ENCODE peak calls at places on chromosomes 7 and 10, in nine cellular contexts. C is NCI-H1092, H is B cell, U is T-cell, E is vagina, J is NCI-H2081, Q is ecto neural progenitor cell, Z is A549, Y is left lung. K is an unnamed sample.

GRCh38 chr10:99742701-99743100 is 10.7 kb downstream of the CUTC start:
- DNase-seq in C (no peak), H (no peak), U (no peak), E (no peak), J (no peak), Q (no peak), Z (no peak), Y (no peak), K (no peak)

GRCh38 chr10:121519901-121520500 is 78.2 kb downstream of the FGFR2 start:
- DNase-seq in C (no peak), H (no peak), U (no peak), E (no peak), J (no peak), Q (no peak), Z (no peak), Y (no peak), K (no peak)

GRCh38 chr7:80218723-80219122 is 84.1 kb downstream of the GNAI1 start:
- DNase-seq in C (no peak), H (no peak), U (no peak), E (no peak), J (no peak), Q (no peak), Z (peak), Y (no peak), K (no peak)

GRCh38 chr7:21945374-21946227 is at the start of gene CDCA7L:
- DNase-seq in C (peak), H (peak), U (peak), E (no peak), J (peak), Q (peak), Z (peak), Y (peak), K (no peak)

GRCh38 chr10:15084502-15084922 is 4.1 kb downstream of the ACBD7 start:
- DNase-seq in C (no peak), H (no peak), U (no peak), E (no peak), J (no peak), Q (no peak), Z (peak), Y (peak), K (peak)

GRCh38 chr10:112986791-112987190 is 36.7 kb downstream of the TCF7L2 start:
- DNase-seq in C (no peak), H (no peak), U (no peak), E (no peak), J (no peak), Q (no peak), Z (no peak), Y (no peak), K (no peak)

GRCh38 chr7:95412075-95412474 is 15.9 kb upstream of the PON3 start:
- DNase-seq in C (no peak), H (no peak), U (no peak), E (no peak), J (no peak), Q (no peak), Z (no peak), Y (no peak), K (no peak)

GRCh38 chr10:112202561-112203241 is 19.1 kb upstream of the GPAM start:
- DNase-seq in C (no peak), H (no peak), U (no peak), E (no peak), J (no peak), Q (no peak), Z (peak), Y (no peak), K (no peak)

GRCh38 chr10:118482393-118483331 is 112.8 kb downstream of the PRLHR start:
- DNase-seq in C (no peak), H (no peak), U (no peak), E (no peak), J (no peak), Q (no peak), Z (no peak), Y (no peak), K (no peak)

GRCh38 chr10:129028425-129028824 is 438.6 kb upstream of the MGMT start:
- DNase-seq in C (no peak), H (no peak), U (no peak), E (no peak), J (no peak), Q (no peak), Z (no peak), Y (no peak), K (no peak)

GRCh38 chr10:121753726-121754476 is 155.7 kb upstream of the FGFR2 start:
- DNase-seq in C (no peak), H (no peak), U (no peak), E (no peak), J (no peak), Q (no peak), Z (no peak), Y (no peak), K (no peak)

GRCh38 chr10:49751216-49751615 is 10.9 kb downstream of the OGDHL start:
- DNase-seq in C (no peak), H (no peak), U (no peak), E (no peak), J (no peak), Q (no peak), Z (no peak), Y (no peak), K (no peak)

GRCh38 chr7:129536323-129536722 is 34.0 kb downstream of the SMKR1 start:
- DNase-seq in C (no peak), H (no peak), U (no peak), E (no peak), J (no peak), Q (no peak), Z (no peak), Y (no peak), K (no peak)

GRCh38 chr7:120064565-120064964 is 208.4 kb upstream of the KCND2 start:
- DNase-seq in C (no peak), H (no peak), U (no peak), E (no peak), J (no peak), Q (no peak), Z (no peak), Y (no peak), K (no peak)

GRCh38 chr10:74927701-74928100 is 101.3 kb downstream of the KAT6B start:
- DNase-seq in C (no peak), H (no peak), U (no peak), E (no peak), J (no peak), Q (no peak), Z (no peak), Y (no peak), K (no peak)

GRCh38 chr7:135169141-135169935 is 1.2 kb downstream of the CYREN start:
- DNase-seq in C (no peak), H (peak), U (peak), E (no peak), J (peak), Q (no peak), Z (peak), Y (peak), K (no peak)

GRCh38 chr10:111774486-111774885 is 409.1 kb downstream of the GPAM start:
- DNase-seq in C (no peak), H (no peak), U (no peak), E (no peak), J (no peak), Q (no peak), Z (no peak), Y (no peak), K (no peak)

GRCh38 chr7:46566375-46566774 is 645.3 kb upstream of the IGFBP3 start:
- DNase-seq in C (no peak), H (no peak), U (no peak), E (no peak), J (no peak), Q (no peak), Z (no peak), Y (no peak), K (no peak)

GRCh38 chr7:74174606-74175082 is 488 bp downstream of the EIF4H start:
- DNase-seq in C (no peak), H (no peak), U (no peak), E (no peak), J (peak), Q (peak), Z (peak), Y (peak), K (no peak)

GRCh38 chr7:105972276-105972675 is 9.2 kb downstream of the CDHR3 start:
- DNase-seq in C (no peak), H (no peak), U (no peak), E (no peak), J (no peak), Q (no peak), Z (no peak), Y (no peak), K (no peak)

GRCh38 chr10:3787816-3788215 is 2.8 kb upstream of the KLF6 start:
- DNase-seq in C (no peak), H (no peak), U (no peak), E (no peak), J (no peak), Q (no peak), Z (no peak), Y (no peak), K (no peak)

GRCh38 chr10:95289003-95289920 is 1.5 kb downstream of the PDLIM1 start:
- DNase-seq in C (no peak), H (no peak), U (no peak), E (no peak), J (peak), Q (no peak), Z (peak), Y (no peak), K (peak)

GRCh38 chr10:86263209-86263608 is 103.4 kb downstream of the GRID1 start:
- DNase-seq in C (no peak), H (no peak), U (no peak), E (peak), J (no peak), Q (peak), Z (no peak), Y (no peak), K (no peak)

GRCh38 chr7:40199076-40199802 is 64.4 kb downstream of the SUGCT start:
- DNase-seq in C (no peak), H (no peak), U (no peak), E (no peak), J (no peak), Q (no peak), Z (no peak), Y (no peak), K (no peak)

GRCh38 chr7:99864041-99864440 is 12.8 kb downstream of the OR2AE1 start:
- DNase-seq in C (no peak), H (no peak), U (no peak), E (no peak), J (no peak), Q (no peak), Z (no peak), Y (no peak), K (no peak)

GRCh38 chr7:972670-973309 is 2.6 kb downstream of the COX19 start:
- DNase-seq in C (no peak), H (no peak), U (no peak), E (no peak), J (no peak), Q (no peak), Z (no peak), Y (no peak), K (no peak)

GRCh38 chr10:43336641-43337318 is 34.7 kb upstream of the FXYD4 start:
- DNase-seq in C (no peak), H (no peak), U (no peak), E (no peak), J (no peak), Q (no peak), Z (peak), Y (no peak), K (no peak)

GRCh38 chr10:80196270-80196949 is 8.9 kb downstream of the ANXA11 start:
- DNase-seq in C (no peak), H (peak), U (peak), E (no peak), J (peak), Q (no peak), Z (no peak), Y (peak), K (no peak)

GRCh38 chr7:142587578-142588191 is 161.6 kb upstream of the PRSS1 start:
- DNase-seq in C (no peak), H (peak), U (no peak), E (no peak), J (peak), Q (no peak), Z (peak), Y (no peak), K (no peak)

GRCh38 chr10:119768455-119769094 is 42.7 kb downstream of the INPP5F start:
- DNase-seq in C (no peak), H (no peak), U (no peak), E (no peak), J (no peak), Q (no peak), Z (no peak), Y (no peak), K (no peak)

GRCh38 chr7:112481833-112482669 is 1.3 kb downstream of the LSMEM1 start:
- DNase-seq in C (no peak), H (no peak), U (no peak), E (no peak), J (no peak), Q (no peak), Z (peak), Y (peak), K (no peak)

GRCh38 chr7:76259124-76260086 is 43.1 kb upstream of the HSPB1 start:
- DNase-seq in C (no peak), H (no peak), U (no peak), E (no peak), J (no peak), Q (peak), Z (no peak), Y (no peak), K (no peak)

GRCh38 chr10:63169624-63170023 is 36.5 kb downstream of the NRBF2 start:
- DNase-seq in C (no peak), H (no peak), U (no peak), E (no peak), J (no peak), Q (no peak), Z (no peak), Y (no peak), K (no peak)

GRCh38 chr10:86389441-86390193 is 23.0 kb upstream of the GRID1 start:
- DNase-seq in C (no peak), H (peak), U (no peak), E (no peak), J (no peak), Q (peak), Z (peak), Y (no peak), K (no peak)

K was measured in NCI-H187 treated with DMSO at 0.1 percent for 48 hours.